ENCODE peak calls at places on chromosomes 2 and 18, in eight cellular contexts. M is SHP77; G is posterior vena cava; K is activated naive CD4-positive, alpha-beta T cell; H is Calu3; T is D341Med; Z is sciatic nerve; C is CD8-positive, alpha-beta memory T cell. U is an unnamed sample.

GRCh38 chr2:7045601-7046590 is 128.7 kb downstream of the RNF144A start:
- DNase-seq in C (no peak), H (no peak), Z (no peak), M (no peak), K (no peak), T (no peak), G (no peak), U (no peak)

GRCh38 chr2:203869610-203870042 is 2.1 kb downstream of the CTLA4 start:
- DNase-seq in Z (no peak), H (no peak), K (no peak), M (peak), C (peak), G (no peak), T (no peak), U (no peak)

GRCh38 chr2:40190457-40190856 is 261.4 kb downstream of the SLC8A1 start:
- DNase-seq in T (no peak), C (no peak), K (no peak), G (no peak), Z (no peak), M (no peak), H (no peak), U (no peak)

GRCh38 chr2:46643493-46643892 is 164.1 kb downstream of the TMEM247 start:
- DNase-seq in H (peak), Z (no peak), C (no peak), G (no peak), T (no peak), M (no peak), K (no peak), U (no peak)

GRCh38 chr2:224986479-224986878 is 55.8 kb downstream of the DOCK10 start:
- DNase-seq in M (no peak), Z (no peak), C (no peak), T (no peak), G (no peak), K (no peak), H (no peak), U (no peak)

GRCh38 chr2:43023791-43024514 is 202.5 kb downstream of the ZFP36L2 start:
- DNase-seq in C (no peak), T (no peak), Z (no peak), K (no peak), M (no peak), G (peak), H (no peak), U (no peak)

GRCh38 chr2:26243643-26244478 is 571 bp downstream of the HADHA start:
- DNase-seq in M (no peak), G (no peak), C (no peak), K (no peak), Z (no peak), H (peak), T (no peak), U (no peak)

GRCh38 chr18:79868811-79869541 is 71.2 kb downstream of the KCNG2 start:
- DNase-seq in H (no peak), M (no peak), T (no peak), K (no peak), G (no peak), C (peak), Z (no peak), U (no peak)

GRCh38 chr2:235493775-235494715 is at the start of gene AGAP1:
- DNase-seq in Z (peak), K (no peak), T (peak), M (peak), C (peak), G (peak), H (peak), U (peak)

GRCh38 chr18:60413944-60414547 is 41.5 kb upstream of the MC4R start:
- DNase-seq in K (no peak), M (no peak), G (no peak), C (no peak), H (peak), T (peak), Z (no peak), U (no peak)

GRCh38 chr18:79875931-79876461 is 75.5 kb downstream of the SLC66A2 start:
- DNase-seq in K (no peak), C (peak), T (no peak), M (no peak), H (no peak), G (no peak), Z (no peak), U (no peak)

GRCh38 chr2:241924069-241924908 is 54.8 kb downstream of the RTP5 start:
- DNase-seq in T (no peak), K (no peak), Z (no peak), H (no peak), M (no peak), G (peak), C (no peak), U (no peak)

GRCh38 chr2:168711091-168711490 is 91.3 kb upstream of the NOSTRIN start:
- DNase-seq in C (no peak), T (no peak), K (no peak), H (no peak), Z (no peak), G (no peak), M (no peak), U (no peak)

GRCh38 chr2:190062617-190063016 is at the start of gene MSTN:
- DNase-seq in C (no peak), M (no peak), T (no peak), H (no peak), Z (no peak), G (no peak), K (no peak), U (no peak)

GRCh38 chr2:122114421-122114820 is 359.0 kb downstream of the TSN start:
- DNase-seq in Z (no peak), H (no peak), T (no peak), K (no peak), G (no peak), M (no peak), C (no peak), U (no peak)

GRCh38 chr2:56132138-56132537 is 51.7 kb upstream of the CCDC85A start:
- DNase-seq in G (no peak), C (no peak), K (no peak), M (peak), Z (no peak), H (no peak), T (peak), U (no peak)

GRCh38 chr2:28049416-28049815 is 158.9 kb downstream of the BABAM2 start:
- DNase-seq in G (no peak), K (no peak), M (no peak), T (no peak), H (no peak), Z (no peak), C (no peak), U (no peak)

U was measured in D721Med.